ENCODE peak calls at places on chromosomes 2 and 18, in seven cellular contexts. K is mesendoderm, F is H9, N is neuronal stem cell, V is mesenchymal stem cell, Q is trophoblast cell, P is H1. I is an unnamed sample.

GRCh38 chr2:626491-627339 is 50.5 kb downstream of the TMEM18 start:
- DNase-seq in P (peak), F (no peak), V (no peak), K (no peak), Q (no peak), N (no peak), I (no peak)

GRCh38 chr18:75314117-75314516 is 103.5 kb downstream of the TSHZ1 start:
- DNase-seq in N (no peak), K (peak), F (no peak), V (no peak), P (no peak), Q (no peak), I (no peak)

GRCh38 chr2:33577660-33578059 is 21.4 kb downstream of the FAM98A start:
- DNase-seq in V (peak), Q (no peak), F (no peak), K (no peak), P (no peak), N (no peak), I (peak)

GRCh38 chr2:213678437-213679218 is 394.4 kb downstream of the SPAG16 start:
- DNase-seq in K (no peak), N (no peak), Q (no peak), F (no peak), P (no peak), V (no peak), I (no peak)

GRCh38 chr18:13051159-13051558 is 60.0 kb downstream of the CEP192 start:
- DNase-seq in K (no peak), V (peak), N (no peak), F (no peak), P (no peak), Q (no peak), I (peak)

GRCh38 chr2:174333502-174334277 is 1.1 kb upstream of the SP9 start:
- DNase-seq in Q (no peak), K (peak), N (peak), V (peak), P (peak), F (peak), I (no peak)

GRCh38 chr18:5196253-5197031 is 615 bp downstream of the AKAIN1 start:
- DNase-seq in V (no peak), F (peak), P (peak), N (peak), K (peak), Q (no peak), I (no peak)

GRCh38 chr2:46901611-46902010 is 14.0 kb downstream of the MCFD2 start:
- DNase-seq in V (no peak), F (no peak), P (no peak), K (no peak), Q (no peak), N (no peak), I (no peak)

GRCh38 chr18:79926306-79926705 is 25.1 kb downstream of the SLC66A2 start:
- DNase-seq in P (peak), N (no peak), V (no peak), F (no peak), Q (no peak), K (no peak), I (no peak)

GRCh38 chr2:169735623-169736022 is 2.0 kb downstream of the KLHL23 start:
- DNase-seq in K (no peak), Q (no peak), P (no peak), F (no peak), V (no peak), N (no peak), I (no peak)
- H2AK5ac ChIP-seq in K (no peak), Q (no peak), P (no peak), F (no peak), V (no peak), N (no peak), I (no peak)

GRCh38 chr2:86455181-86455580 is 14.0 kb downstream of the KDM3A start:
- DNase-seq in N (no peak), K (no peak), V (no peak), Q (no peak), P (no peak), F (no peak), I (no peak)
- H2AK5ac ChIP-seq in N (no peak), K (no peak), V (no peak), Q (no peak), P (no peak), F (no peak), I (no peak)

GRCh38 chr2:2253139-2254016 is 77.7 kb downstream of the MYT1L start:
- DNase-seq in V (no peak), K (no peak), Q (no peak), P (no peak), N (no peak), F (no peak), I (no peak)
- H2AK5ac ChIP-seq in V (no peak), K (no peak), Q (no peak), P (no peak), N (no peak), F (no peak), I (no peak)

DNA sequence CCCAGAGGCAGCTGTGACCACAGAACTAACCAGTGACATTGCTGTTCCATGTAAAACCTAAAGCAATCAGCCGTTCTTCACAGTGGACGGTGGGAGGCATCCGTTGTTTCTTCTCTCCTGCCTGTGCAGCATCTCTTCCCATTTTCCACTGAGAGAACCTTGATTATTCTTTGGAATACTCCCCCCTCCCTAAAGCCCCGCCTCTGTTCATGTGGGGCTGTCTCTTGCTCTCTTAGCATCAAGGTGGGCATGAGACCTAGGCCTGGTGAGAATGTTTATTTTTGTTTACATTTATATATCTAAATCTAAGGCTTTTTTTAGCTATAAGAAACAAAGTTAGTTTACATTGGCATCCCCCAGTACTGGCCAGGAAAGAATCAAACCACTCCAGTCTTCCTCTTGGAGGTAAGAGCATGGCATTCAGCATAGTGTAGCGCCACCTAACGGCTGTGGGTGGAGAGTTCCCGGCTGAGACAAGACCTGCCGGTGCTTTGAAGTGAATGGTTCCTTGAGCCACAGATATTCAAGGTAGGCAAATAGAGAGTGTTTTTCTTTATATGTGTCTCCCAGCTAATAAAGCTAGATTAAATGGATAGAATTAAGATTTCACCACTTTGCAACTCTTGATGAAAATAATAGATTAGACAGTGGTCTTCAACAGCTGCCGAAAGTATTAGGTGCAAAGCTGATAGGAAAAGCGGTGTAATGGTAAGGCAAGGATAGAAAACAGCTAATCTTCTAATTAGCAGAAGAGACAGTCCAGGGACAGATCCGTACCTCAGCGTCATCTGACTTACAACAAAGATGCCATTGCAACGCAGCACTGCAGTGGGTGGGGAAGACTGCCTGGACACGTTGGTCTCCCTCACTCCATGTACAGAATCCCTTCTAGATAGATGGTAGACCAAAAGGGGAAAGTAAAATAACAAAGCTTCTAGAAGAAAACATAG is 219.6 kb upstream of the RAB12 start:
- DNase-seq in Q (peak), V (peak), F (peak), N (peak), P (peak), K (peak), I (peak)
- H2AK5ac ChIP-seq in Q (no peak), V (no peak), F (no peak), N (no peak), P (peak), K (no peak), I (no peak)

GRCh38 chr2:37764739-37765138 is 93.3 kb upstream of the CDC42EP3 start:
- DNase-seq in K (no peak), N (no peak), V (peak), Q (no peak), F (no peak), P (no peak), I (no peak)

GRCh38 chr2:37766087-37766486 is 94.6 kb upstream of the CDC42EP3 start:
- DNase-seq in Q (no peak), N (no peak), K (peak), P (no peak), V (peak), F (no peak), I (no peak)

GRCh38 chr2:37768491-37768925 is 97.1 kb upstream of the CDC42EP3 start:
- DNase-seq in K (peak), F (no peak), V (peak), Q (no peak), N (no peak), P (no peak), I (peak)

GRCh38 chr2:37767051-37767450 is 95.6 kb upstream of the CDC42EP3 start:
- DNase-seq in K (no peak), N (no peak), F (no peak), V (no peak), P (no peak), Q (no peak), I (no peak)

GRCh38 chr2:37764108-37764507 is 92.7 kb upstream of the CDC42EP3 start:
- DNase-seq in P (no peak), K (no peak), F (no peak), V (no peak), N (no peak), Q (no peak), I (no peak)
- H2AK5ac ChIP-seq in P (no peak), K (no peak), F (no peak), V (peak), N (no peak), Q (peak), I (peak)

DNA sequence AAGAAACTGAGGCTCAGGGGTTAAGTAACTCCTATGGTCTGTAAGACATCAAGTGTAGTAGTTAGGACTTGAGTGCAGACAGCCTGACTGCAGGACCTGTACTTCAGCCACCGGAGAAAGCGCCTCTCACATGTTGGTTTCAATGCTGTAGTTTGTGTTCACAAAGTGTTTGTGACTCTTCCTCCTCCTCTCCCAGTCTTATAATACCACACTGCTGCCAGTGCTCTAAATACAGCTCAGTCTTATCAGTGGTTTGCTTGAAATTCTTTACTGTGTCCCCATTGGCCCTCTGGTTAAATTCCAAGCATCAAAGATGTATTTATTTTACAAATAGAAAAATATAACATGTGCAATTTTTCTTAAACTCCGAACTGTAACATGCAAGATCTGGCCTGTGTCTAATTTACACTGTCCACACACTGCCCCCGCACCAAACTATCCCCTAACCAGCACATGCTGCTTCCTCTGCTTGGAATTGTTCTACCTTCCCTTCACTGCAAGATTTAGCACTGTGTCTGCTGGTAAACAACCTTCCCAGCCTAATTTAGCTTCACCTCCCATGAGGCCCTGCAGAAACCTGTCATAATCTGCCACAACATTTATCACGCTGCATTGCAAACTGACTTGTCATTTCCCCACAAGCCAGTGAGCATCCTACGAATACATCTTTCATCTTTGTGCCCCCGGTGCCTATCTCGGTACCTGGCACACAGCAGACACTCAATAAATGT is 77.1 kb downstream of the SUMO1 start:
- DNase-seq in N (no peak), P (no peak), F (no peak), Q (no peak), V (peak), K (no peak), I (no peak)
- H2AK5ac ChIP-seq in N (no peak), P (no peak), F (no peak), Q (no peak), V (no peak), K (no peak), I (peak)

GRCh38 chr2:69047625-69048145 is 34.7 kb downstream of the ANTXR1 start:
- DNase-seq in V (no peak), N (no peak), Q (no peak), P (no peak), K (no peak), F (no peak), I (no peak)

GRCh38 chr2:69053416-69053965 is 40.5 kb downstream of the ANTXR1 start:
- DNase-seq in K (no peak), N (no peak), Q (no peak), P (no peak), F (no peak), V (no peak), I (no peak)

GRCh38 chr2:69054431-69054830 is 41.5 kb downstream of the ANTXR1 start:
- DNase-seq in K (no peak), F (no peak), N (no peak), V (no peak), Q (no peak), P (no peak), I (no peak)

GRCh38 chr2:69046221-69046662 is 33.3 kb downstream of the ANTXR1 start:
- DNase-seq in N (no peak), K (peak), Q (no peak), P (no peak), V (peak), F (no peak), I (peak)

DNA sequence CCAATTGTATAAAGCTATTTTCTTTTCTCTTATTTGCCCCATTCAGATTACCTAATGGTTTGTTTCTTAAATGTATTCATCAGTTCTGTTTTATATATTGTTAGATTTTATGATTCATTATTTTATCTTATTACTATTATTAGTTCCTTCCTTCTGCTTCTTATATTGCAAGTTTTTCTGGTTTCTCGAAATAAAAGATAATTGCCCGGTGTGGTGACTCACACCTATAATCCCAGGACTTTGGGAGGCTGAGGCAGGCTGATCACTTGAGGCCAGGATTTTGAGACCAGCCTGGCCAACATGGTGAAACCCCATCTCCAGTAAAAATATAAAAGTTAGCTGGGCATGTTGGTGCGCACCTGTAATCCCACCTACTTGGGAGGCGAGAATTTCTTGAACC is 37.8 kb downstream of the ANTXR1 start:
- DNase-seq in Q (no peak), N (no peak), F (no peak), P (no peak), K (no peak), V (no peak), I (no peak)
- H2AK5ac ChIP-seq in Q (no peak), N (no peak), F (no peak), P (no peak), K (no peak), V (no peak), I (no peak)

GRCh38 chr2:161418715-161419337 is 2.7 kb downstream of the TBR1 start:
- DNase-seq in V (peak), Q (peak), F (peak), N (peak), K (peak), P (peak), I (peak)

GRCh38 chr2:161419338-161419965 is 3.4 kb downstream of the TBR1 start:
- DNase-seq in N (no peak), F (no peak), Q (no peak), V (no peak), K (no peak), P (no peak), I (no peak)

GRCh38 chr2:161418275-161418714 is 2.2 kb downstream of the TBR1 start:
- DNase-seq in P (no peak), Q (no peak), K (no peak), V (no peak), F (no peak), N (no peak), I (no peak)

GRCh38 chr2:161422812-161423211 is 6.7 kb downstream of the TBR1 start:
- DNase-seq in V (no peak), F (no peak), N (peak), K (peak), Q (no peak), P (no peak), I (no peak)

DNA sequence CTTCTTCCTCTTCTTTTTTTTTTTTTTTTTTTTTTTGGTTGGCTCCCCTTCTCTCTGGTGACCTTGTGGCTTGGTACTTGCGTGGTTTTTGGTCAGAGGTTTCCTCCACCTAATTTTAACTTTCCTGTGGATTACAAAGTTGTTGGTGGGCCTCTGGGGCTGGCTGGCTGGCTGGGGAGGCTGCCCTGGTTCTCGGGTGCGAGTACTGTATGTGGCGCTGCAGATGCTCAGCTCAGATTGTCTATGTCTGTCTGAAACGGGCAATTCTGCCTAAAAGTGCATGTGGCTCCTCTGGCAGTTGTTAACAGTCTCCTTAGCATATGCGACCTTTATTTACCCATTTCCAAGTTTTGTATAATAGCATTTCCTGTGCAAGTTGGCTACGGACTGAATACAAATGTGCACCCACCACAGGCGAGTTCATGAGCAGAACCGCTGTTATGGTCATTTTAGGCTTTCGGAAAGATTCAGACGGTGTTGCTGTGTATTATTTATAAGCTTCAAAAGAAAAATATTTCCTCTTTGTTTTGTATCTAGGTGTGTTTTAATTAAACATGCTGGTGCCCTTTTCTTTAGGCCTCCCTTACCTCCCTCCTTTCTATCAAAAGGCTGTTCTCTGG is 4.4 kb downstream of the TBR1 start:
- DNase-seq in N (peak), F (no peak), K (no peak), V (no peak), P (no peak), Q (no peak), I (no peak)
- H2AK5ac ChIP-seq in N (no peak), F (no peak), K (no peak), V (no peak), P (no peak), Q (no peak), I (no peak)

GRCh38 chr2:102155703-102156515 is 13.4 kb downstream of the IL1R1 start:
- DNase-seq in N (no peak), Q (peak), F (no peak), K (no peak), V (peak), P (no peak), I (peak)

GRCh38 chr2:102158336-102158735 is 15.8 kb downstream of the IL1R1 start:
- DNase-seq in V (no peak), F (no peak), Q (no peak), P (no peak), K (no peak), N (no peak), I (no peak)

GRCh38 chr2:102149644-102150455 is 7.3 kb downstream of the IL1R1 start:
- DNase-seq in P (no peak), N (no peak), K (peak), F (no peak), Q (no peak), V (no peak), I (peak)

GRCh38 chr2:102155131-102155702 is 12.7 kb downstream of the IL1R1 start:
- DNase-seq in F (no peak), K (no peak), P (no peak), V (no peak), Q (peak), N (no peak), I (no peak)

GRCh38 chr2:102154364-102154763 is 11.8 kb downstream of the IL1R1 start:
- DNase-seq in V (no peak), Q (no peak), F (no peak), K (no peak), P (no peak), N (no peak), I (no peak)
- H2AK5ac ChIP-seq in V (no peak), Q (peak), F (no peak), K (no peak), P (no peak), N (no peak), I (no peak)